ENCODE peak calls at places on chromosomes 6 and 20, in six cellular contexts. U is pancreas; P is CD8-positive, alpha-beta T cell; X is mucosa of descending colon; G is neural crest cell; N is GM12878. M is an unnamed sample.

GRCh38 chr6:130269969-130270635 is 47.4 kb upstream of the SAMD3 start:
- DNase-seq in U (no peak), N (no peak), P (no peak), G (no peak), X (no peak), M (no peak)

GRCh38 chr6:89145461-89145961 is 344 bp upstream of the PM20D2 start:
- DNase-seq in N (peak), G (no peak), P (no peak), U (no peak), X (no peak), M (no peak)

GRCh38 chr20:31594558-31595379 is 10.3 kb upstream of the ID1 start:
- DNase-seq in N (no peak), G (no peak), X (peak), P (no peak), U (no peak), M (no peak)

GRCh38 chr20:32536861-32537656 is 48.1 kb downstream of the NOL4L start:
- DNase-seq in X (peak), P (peak), U (peak), N (no peak), G (no peak), M (no peak)

GRCh38 chr6:148358196-148358785 is 15.7 kb downstream of the SASH1 start:
- DNase-seq in U (no peak), N (no peak), X (no peak), G (no peak), P (no peak), M (no peak)

GRCh38 chr6:34161857-34162515 is 16.1 kb upstream of the GRM4 start:
- DNase-seq in X (no peak), G (no peak), P (no peak), N (no peak), U (no peak), M (peak)

GRCh38 chr6:113879186-113880096 is 22.3 kb downstream of the MARCKS start:
- DNase-seq in P (no peak), G (peak), N (peak), X (no peak), U (no peak), M (no peak)

GRCh38 chr20:4896971-4897497 is 104.3 kb downstream of the SLC23A2 start:
- DNase-seq in X (no peak), U (no peak), G (no peak), P (no peak), N (no peak), M (no peak)

GRCh38 chr6:134819236-134819635 is 130.7 kb downstream of the ALDH8A1 start:
- DNase-seq in G (no peak), X (no peak), P (no peak), N (no peak), U (no peak), M (no peak)

GRCh38 chr6:69693749-69694148 is 103.1 kb downstream of the LMBRD1 start:
- DNase-seq in G (no peak), N (no peak), P (no peak), U (no peak), X (no peak), M (no peak)

GRCh38 chr6:13229205-13230085 is 98.9 kb downstream of the TBC1D7 start:
- DNase-seq in N (peak), X (no peak), G (no peak), P (peak), U (no peak), M (no peak)

GRCh38 chr6:154157082-154157481 is 118.0 kb downstream of the OPRM1 start:
- DNase-seq in P (no peak), N (no peak), X (no peak), G (no peak), U (no peak), M (no peak)

GRCh38 chr6:130020106-130020851 is 1.9 kb downstream of the L3MBTL3 start:
- DNase-seq in X (peak), P (peak), G (peak), N (no peak), U (peak), M (no peak)

GRCh38 chr6:3861424-3861823 is 12.3 kb downstream of the FAM50B start:
- DNase-seq in U (no peak), X (no peak), N (no peak), G (no peak), P (no peak), M (no peak)

GRCh38 chr6:16644540-16645250 is 116.6 kb downstream of the ATXN1 start:
- DNase-seq in N (no peak), X (no peak), P (no peak), U (no peak), G (no peak), M (no peak)

GRCh38 chr6:141105481-141105880 is 1027.2 kb upstream of the GJE1 start:
- DNase-seq in U (no peak), P (no peak), G (peak), X (no peak), N (no peak), M (no peak)

GRCh38 chr6:9205645-9206044 is 770.3 kb upstream of the SLC35B3 start:
- DNase-seq in U (no peak), G (no peak), X (no peak), N (no peak), P (no peak), M (no peak)

GRCh38 chr20:64223526-64224067 is 32.0 kb upstream of the PCMTD2 start:
- DNase-seq in G (peak), P (no peak), N (no peak), X (no peak), U (peak), M (no peak)

GRCh38 chr20:37649017-37649416 is 44.8 kb upstream of the CTNNBL1 start:
- DNase-seq in U (no peak), G (no peak), N (no peak), X (no peak), P (no peak), M (no peak)

GRCh38 chr20:31515775-31516107 is 1.5 kb downstream of the HM13 start:
- DNase-seq in G (no peak), P (no peak), U (no peak), N (no peak), X (no peak), M (no peak)

GRCh38 chr20:58698741-58699141 is 6.1 kb downstream of the NPEPL1 start:
- DNase-seq in X (no peak), P (no peak), U (peak), N (no peak), G (no peak), M (peak)

GRCh38 chr6:36428911-36429310 is 13.7 kb downstream of the PXT1 start:
- DNase-seq in X (no peak), G (no peak), U (no peak), N (no peak), P (no peak), M (no peak)
- TF ChIP-seq CTCF in X (no peak), G (no peak), U (no peak), N (no peak), P (no peak), M (no peak)

GRCh38 chr20:51634257-51634656 is 91.7 kb upstream of the NFATC2 start:
- DNase-seq in G (no peak), P (no peak), N (no peak), U (peak), X (no peak), M (no peak)

GRCh38 chr20:51634877-51635276 is 92.4 kb upstream of the NFATC2 start:
- DNase-seq in P (no peak), X (no peak), G (no peak), N (no peak), U (peak), M (no peak)

GRCh38 chr20:51635680-51636079 is 93.2 kb upstream of the NFATC2 start:
- DNase-seq in N (no peak), G (no peak), U (no peak), X (no peak), P (no peak), M (no peak)

GRCh38 chr20:51637241-51637640 is 94.7 kb upstream of the NFATC2 start:
- DNase-seq in U (no peak), G (no peak), X (no peak), N (no peak), P (no peak), M (no peak)

DNA sequence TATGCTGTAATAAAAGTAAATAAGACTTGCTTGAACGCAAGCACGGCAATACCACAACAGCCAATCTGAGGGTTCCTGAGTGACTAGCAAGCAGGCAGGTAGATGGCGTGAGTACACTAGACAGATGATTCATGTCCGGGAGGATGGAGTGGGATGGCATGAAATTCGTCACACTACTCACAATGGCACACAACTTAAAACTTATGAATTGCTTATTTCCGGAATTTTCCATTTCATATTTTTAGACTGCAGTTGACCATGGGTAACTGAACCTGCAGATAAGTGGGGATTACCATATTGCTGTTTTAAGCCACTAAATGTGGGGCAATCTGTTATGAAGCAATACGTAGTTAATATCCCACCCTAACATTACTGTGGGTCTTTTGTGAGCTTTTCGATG is 93.6 kb upstream of the NFATC2 start:
- DNase-seq in G (no peak), X (no peak), P (no peak), U (no peak), N (no peak), M (no peak)
- TF ChIP-seq CTCF in G (no peak), X (no peak), P (no peak), U (no peak), N (no peak), M (no peak)

GRCh38 chr6:158565482-158566040 is 5.7 kb downstream of the TMEM181 start:
- DNase-seq in P (no peak), N (no peak), U (no peak), G (no peak), X (no peak), M (no peak)
- TF ChIP-seq CTCF in P (no peak), N (peak), U (no peak), G (no peak), X (no peak), M (peak)

DNA sequence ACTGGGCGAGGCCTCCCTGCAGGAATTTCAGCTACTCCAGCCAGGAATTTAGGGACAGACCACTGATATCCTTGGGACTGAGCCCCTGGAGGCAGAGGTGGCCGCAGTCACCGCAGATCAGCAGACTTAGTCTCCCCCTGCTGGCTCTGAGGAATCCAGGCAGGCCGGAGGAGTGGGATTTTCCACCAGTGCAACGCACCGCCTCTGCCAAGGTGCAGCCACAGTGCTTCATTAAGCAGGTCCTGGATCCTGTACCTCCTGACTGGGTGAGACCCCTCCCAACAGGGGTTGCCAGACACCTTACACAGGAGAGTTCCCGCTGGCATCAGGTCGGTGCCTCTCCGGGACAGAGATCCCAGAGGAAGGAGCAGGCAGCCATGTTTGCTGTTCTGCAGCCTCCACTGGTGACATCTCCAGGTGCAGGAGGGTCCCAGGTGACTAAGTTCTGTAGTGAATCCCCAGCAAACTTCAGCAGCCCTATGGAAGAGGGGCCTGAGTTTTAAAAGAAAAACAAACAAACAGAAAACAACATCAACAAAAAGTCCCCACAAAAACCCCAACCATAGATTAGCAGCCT is 515.2 kb downstream of the FRK start:
- DNase-seq in G (peak), N (no peak), U (peak), X (no peak), P (no peak), M (peak)
- TF ChIP-seq CTCF in G (peak), N (no peak), U (no peak), X (no peak), P (no peak), M (peak)

M was measured in chondrocyte.